ENCODE peak calls at places on chromosomes 2 and 18, in four cellular contexts. W is neural crest cell, F is fibroblast of lung, K is T-helper 22 cell. Z is an unnamed sample.
A peak's percentile ranks its signal among the peaks of the same experiment; 100 is the strongest.

GRCh38 chr18:68520406-68521075 is 194.4 kb downstream of the TMX3 start:
- DNase-seq in W (no peak), F (peak; percentile 79), K (no peak), Z (peak; percentile 54)

GRCh38 chr2:227793148-227793722 is 20.4 kb upstream of the CCL20 start:
- DNase-seq in W (no peak), F (no peak), K (no peak), Z (peak; percentile 35)

GRCh38 chr2:217713395-217714267 is 289.2 kb downstream of the TNS1 start:
- DNase-seq in W (peak; percentile 95), F (peak; percentile 58), K (peak; percentile 12), Z (peak; percentile 85)

GRCh38 chr2:68911714-68912510 is 40.7 kb upstream of the BMP10 start:
- DNase-seq in W (no peak), F (no peak), K (no peak), Z (no peak)

GRCh38 chr2:20411361-20411894 is 35.4 kb upstream of the RHOB start:
- DNase-seq in W (peak; percentile 77), F (peak; percentile 65), K (peak; percentile 20), Z (peak; percentile 90)

GRCh38 chr2:21392660-21393059 is 268.9 kb downstream of the TDRD15 start:
- DNase-seq in W (no peak), F (no peak), K (no peak), Z (no peak)

GRCh38 chr2:218083352-218083676 is 14.3 kb downstream of the RUFY4 start:
- DNase-seq in W (no peak), F (no peak), K (no peak), Z (no peak)

GRCh38 chr2:165408191-165408590 is 61.3 kb upstream of the CSRNP3 start:
- DNase-seq in W (no peak), F (no peak), K (no peak), Z (peak; percentile 30)

GRCh38 chr18:36441872-36442271 is 144.4 kb downstream of the FHOD3 start:
- DNase-seq in W (no peak), F (peak; percentile 92), K (no peak), Z (peak; percentile 54)

GRCh38 chr2:178485356-178485755 is 5.1 kb downstream of the PLEKHA3 start:
- DNase-seq in W (no peak), F (peak; percentile 5), K (no peak), Z (no peak)

GRCh38 chr2:105396254-105397024 is 2.4 kb downstream of the FHL2 start:
- DNase-seq in W (no peak), F (peak; percentile 97), K (no peak), Z (peak; percentile 100)

GRCh38 chr2:202609381-202610145 is 25.2 kb upstream of the FAM117B start:
- DNase-seq in W (no peak), F (no peak), K (no peak), Z (peak; percentile 56)

GRCh38 chr2:20110383-20110782 is 59.0 kb upstream of the LAPTM4A start:
- DNase-seq in W (no peak), F (no peak), K (no peak), Z (no peak)

GRCh38 chr2:202344178-202344577 is 31.9 kb upstream of the BMPR2 start:
- DNase-seq in W (no peak), F (peak; percentile 16), K (no peak), Z (no peak)

GRCh38 chr2:180761224-180761623 is 219.2 kb upstream of the UBE2E3 start:
- DNase-seq in W (no peak), F (peak; percentile 84), K (no peak), Z (peak; percentile 79)

GRCh38 chr2:136246086-136246669 is 128.2 kb upstream of the CXCR4 start:
- DNase-seq in W (peak; percentile 13), F (peak; percentile 62), K (no peak), Z (no peak)

GRCh38 chr2:237403024-237403882 is 10.7 kb downstream of the COL6A3 start:
- DNase-seq in W (no peak), F (peak; percentile 74), K (no peak), Z (peak; percentile 87)

GRCh38 chr18:79601234-79601633 is 78.4 kb upstream of the CTDP1 start:
- DNase-seq in W (no peak), F (no peak), K (no peak), Z (no peak)

GRCh38 chr18:48375150-48375790 is 33.9 kb downstream of the ZBTB7C start:
- DNase-seq in W (no peak), F (no peak), K (no peak), Z (no peak)

GRCh38 chr2:216799873-216800421 is 59.9 kb downstream of the TNP1 start:
- DNase-seq in W (no peak), F (peak; percentile 58), K (no peak), Z (peak; percentile 10)

GRCh38 chr2:221135699-221136098 is 436.4 kb downstream of the EPHA4 start:
- DNase-seq in W (no peak), F (no peak), K (no peak), Z (no peak)

GRCh38 chr2:26459991-26460612 is 17.8 kb downstream of the OTOF start:
- DNase-seq in W (no peak), F (no peak), K (no peak), Z (no peak)

GRCh38 chr2:138730497-138731030 is 49.6 kb downstream of the NXPH2 start:
- DNase-seq in W (no peak), F (no peak), K (no peak), Z (no peak)

GRCh38 chr18:63511285-63511684 is 30.9 kb upstream of the SERPINB12 start:
- DNase-seq in W (peak; percentile 46), F (peak; percentile 34), K (no peak), Z (peak; percentile 41)

GRCh38 chr2:189580662-189581353 is at the start of gene SLC40A1:
- DNase-seq in W (peak; percentile 59), F (peak; percentile 64), K (peak; percentile 55), Z (peak; percentile 34)

GRCh38 chr2:102106133-102106556 is 36.4 kb upstream of the IL1R1 start:
- DNase-seq in W (no peak), F (peak; percentile 82), K (no peak), Z (peak; percentile 75)

GRCh38 chr18:37385846-37386435 is 179.7 kb downstream of the CELF4 start:
- DNase-seq in W (no peak), F (peak; percentile 13), K (no peak), Z (peak; percentile 63)

GRCh38 chr2:105744909-105745853 is at the start of gene NCK2:
- DNase-seq in W (peak; percentile 41), F (peak; percentile 27), K (no peak), Z (no peak)

GRCh38 chr18:69622961-69623360 is 222.3 kb downstream of the DOK6 start:
- DNase-seq in W (no peak), F (no peak), K (no peak), Z (no peak)

GRCh38 chr2:27638023-27638637 is 9.3 kb downstream of the GPN1 start:
- DNase-seq in W (no peak), F (peak; percentile 97), K (no peak), Z (peak; percentile 85)

GRCh38 chr2:182165196-182165595 is 179.5 kb downstream of the PPP1R1C start:
- DNase-seq in W (no peak), F (no peak), K (no peak), Z (no peak)

GRCh38 chr18:79934311-79935097 is 16.9 kb downstream of the SLC66A2 start:
- DNase-seq in W (no peak), F (no peak), K (no peak), Z (no peak)

GRCh38 chr18:60984496-60984895 is 348.7 kb upstream of the CDH20 start:
- DNase-seq in W (no peak), F (peak; percentile 97), K (no peak), Z (peak; percentile 30)

GRCh38 chr2:95374029-95374428 is 28.5 kb upstream of the FAHD2A start:
- DNase-seq in W (no peak), F (no peak), K (no peak), Z (no peak)

GRCh38 chr2:104703669-104704068 is 150.2 kb upstream of the POU3F3 start:
- DNase-seq in W (no peak), F (no peak), K (no peak), Z (no peak)

GRCh38 chr18:38539373-38539772 is 973.8 kb upstream of the CELF4 start:
- DNase-seq in W (no peak), F (no peak), K (no peak), Z (no peak)

GRCh38 chr2:228613133-228613532 is 431.6 kb upstream of the SPHKAP start:
- DNase-seq in W (no peak), F (peak; percentile 86), K (no peak), Z (peak; percentile 98)

GRCh38 chr2:670637-671036 is 6.6 kb downstream of the TMEM18 start:
- DNase-seq in W (no peak), F (no peak), K (no peak), Z (no peak)

GRCh38 chr18:11500153-11501122 is 109.0 kb upstream of the SLC35G4 start:
- DNase-seq in W (peak; percentile 12), F (peak; percentile 100), K (no peak), Z (peak; percentile 98)

Z was measured in foreskin fibroblast.